ENCODE peak calls at places on chromosomes 5 and 9, in four cellular contexts. P is anterior cingulate cortex, D is foreskin fibroblast, O is GM18507. A is an unnamed sample.

GRCh38 chr5:67214713-67215591 is 18.4 kb upstream of the CD180 start:
- DNase-seq in D (no peak), O (no peak), P (no peak), A (no peak)

GRCh38 chr5:150412319-150413175 is at the start of gene CD74:
- DNase-seq in P (peak), D (no peak), O (peak), A (peak)

GRCh38 chr9:138098116-138098907 is 220.7 kb downstream of the CACNA1B start:
- DNase-seq in P (no peak), O (no peak), D (no peak), A (peak)

GRCh38 chr5:154380263-154380662 is 65.5 kb upstream of the SAP30L start:
- DNase-seq in D (no peak), P (no peak), O (no peak), A (no peak)

GRCh38 chr9:92142329-92142728 is 27.1 kb upstream of the SPTLC1 start:
- DNase-seq in O (no peak), D (no peak), P (no peak), A (no peak)

GRCh38 chr9:3769646-3770045 is 243.8 kb upstream of the RFX3 start:
- DNase-seq in P (no peak), D (no peak), O (no peak), A (no peak)

GRCh38 chr5:3590967-3591900 is 4.4 kb upstream of the IRX1 start:
- DNase-seq in D (no peak), O (no peak), P (no peak), A (no peak)

GRCh38 chr5:121182788-121183490 is 668.7 kb upstream of the FTMT start:
- DNase-seq in O (no peak), P (no peak), D (no peak), A (no peak)

GRCh38 chr5:142720561-142721275 is 34.8 kb upstream of the FGF1 start:
- DNase-seq in D (no peak), P (no peak), O (no peak), A (peak)

GRCh38 chr5:138833726-138834480 is 41.2 kb downstream of the LRRTM2 start:
- DNase-seq in O (no peak), D (no peak), P (no peak), A (no peak)

GRCh38 chr5:3033033-3033755 is 281.7 kb upstream of the IRX2 start:
- DNase-seq in O (no peak), D (no peak), P (no peak), A (no peak)

GRCh38 chr5:157076558-157076957 is 17.6 kb upstream of the HAVCR1 start:
- DNase-seq in D (no peak), P (no peak), O (no peak), A (no peak)

GRCh38 chr5:2752059-2752874 is 790 bp upstream of the IRX2 start:
- DNase-seq in P (no peak), O (no peak), D (peak), A (no peak)

GRCh38 chr9:117772960-117773359 is 68.8 kb downstream of the TLR4 start:
- DNase-seq in O (no peak), P (no peak), D (peak), A (no peak)

GRCh38 chr9:95055851-95056551 is 261.5 kb downstream of the FANCC start:
- DNase-seq in D (peak), O (no peak), P (no peak), A (no peak)

GRCh38 chr5:178467261-178468195 is 122.7 kb downstream of the COL23A1 start:
- DNase-seq in D (no peak), O (no peak), P (no peak), A (peak)

GRCh38 chr5:33272288-33272687 is 168.5 kb upstream of the TARS1 start:
- DNase-seq in O (no peak), P (no peak), D (peak), A (no peak)

GRCh38 chr5:117433841-117434240 is 859.2 kb upstream of the SEMA6A start:
- DNase-seq in O (no peak), P (no peak), D (no peak), A (no peak)

GRCh38 chr5:159547466-159548195 is 217.3 kb upstream of the IL12B start:
- DNase-seq in P (no peak), D (no peak), O (no peak), A (no peak)

GRCh38 chr9:36900136-36900855 is 133.8 kb downstream of the PAX5 start:
- DNase-seq in O (no peak), P (no peak), D (no peak), A (no peak)